ENCODE peak calls at places on chromosomes 4 and X, in eight cellular contexts. F is HEK293T, N is posterior vena cava, G is Daoy, D is anterior cingulate cortex, R is NCI-H1105, T is progenitor cell of endocrine pancreas, U is keratinocyte. H is an unnamed sample.

GRCh38 chr4:8260656-8261111 is 8.9 kb upstream of the HTRA3 start:
- DNase-seq in F (peak), N (no peak), G (peak), D (no peak), R (no peak), T (no peak), U (no peak), H (no peak)

GRCh38 chr4:13567125-13567524 is 22.8 kb upstream of the NKX3-2 start:
- DNase-seq in F (no peak), N (peak), G (no peak), D (no peak), R (no peak), T (no peak), U (no peak), H (no peak)

GRCh38 chr4:142959156-142959555 is 113.1 kb upstream of the INPP4B start:
- DNase-seq in F (no peak), N (no peak), G (no peak), D (no peak), R (no peak), T (no peak), U (no peak), H (no peak)

GRCh38 chr4:23966720-23967119 is 76.9 kb upstream of the PPARGC1A start:
- DNase-seq in F (peak), N (no peak), G (peak), D (no peak), R (no peak), T (no peak), U (no peak), H (no peak)

GRCh38 chr4:60992037-60992436 is 208.1 kb upstream of the ADGRL3 start:
- DNase-seq in F (no peak), N (no peak), G (peak), D (no peak), R (no peak), T (no peak), U (no peak), H (no peak)

GRCh38 chr4:6928067-6928466 is 18.4 kb downstream of the TBC1D14 start:
- DNase-seq in F (no peak), N (no peak), G (no peak), D (no peak), R (no peak), T (no peak), U (no peak), H (no peak)

GRCh38 chr4:114163051-114163450 is 183.6 kb upstream of the ARSJ start:
- DNase-seq in F (no peak), N (no peak), G (no peak), D (no peak), R (no peak), T (no peak), U (no peak), H (no peak)

GRCh38 chr4:187209921-187210613 is 486.4 kb upstream of the FAT1 start:
- DNase-seq in F (no peak), N (no peak), G (peak), D (no peak), R (no peak), T (no peak), U (no peak), H (no peak)

GRCh38 chr4:112085156-112086035 is 59.9 kb upstream of the FAM241A start:
- DNase-seq in F (no peak), N (no peak), G (no peak), D (no peak), R (no peak), T (no peak), U (no peak), H (no peak)

GRCh38 chrX:15447985-15448639 is 45.0 kb downstream of the PIR start:
- DNase-seq in F (no peak), N (no peak), G (peak), D (no peak), R (no peak), T (no peak), U (no peak), H (no peak)

GRCh38 chrX:131752493-131753198 is 208.8 kb downstream of the OR13H1 start:
- DNase-seq in F (no peak), N (peak), G (no peak), D (no peak), R (no peak), T (no peak), U (no peak), H (no peak)

GRCh38 chr4:80806472-80806871 is 224.0 kb upstream of the BMP3 start:
- DNase-seq in F (no peak), N (no peak), G (no peak), D (no peak), R (no peak), T (no peak), U (no peak), H (no peak)

GRCh38 chrX:68415289-68415688 is 18.0 kb downstream of the OPHN1 start:
- DNase-seq in F (no peak), N (no peak), G (peak), D (no peak), R (no peak), T (no peak), U (no peak), H (no peak)

GRCh38 chr4:112296949-112297483 is at the start of gene ALPK1:
- DNase-seq in F (peak), N (no peak), G (peak), D (no peak), R (no peak), T (no peak), U (no peak), H (peak)

GRCh38 chrX:118633530-118633929 is 93.9 kb upstream of the IL13RA1 start:
- DNase-seq in F (no peak), N (no peak), G (no peak), D (no peak), R (no peak), T (no peak), U (no peak), H (no peak)

GRCh38 chr4:85737254-85737653 is 262.3 kb downstream of the ARHGAP24 start:
- DNase-seq in F (no peak), N (no peak), G (no peak), D (no peak), R (no peak), T (no peak), U (no peak), H (no peak)

GRCh38 chr4:101660607-101661006 is 129.9 kb upstream of the BANK1 start:
- DNase-seq in F (no peak), N (no peak), G (no peak), D (no peak), R (no peak), T (no peak), U (no peak), H (no peak)

GRCh38 chr4:13912436-13912835 is 284.9 kb upstream of the BOD1L1 start:
- DNase-seq in F (no peak), N (no peak), G (no peak), D (no peak), R (no peak), T (no peak), U (no peak), H (no peak)

GRCh38 chr4:184310881-184311709 is 93.4 kb upstream of the ENPP6 start:
- DNase-seq in F (no peak), N (no peak), G (no peak), D (no peak), R (no peak), T (no peak), U (no peak), H (no peak)

GRCh38 chr4:16159321-16159720 is 67.0 kb downstream of the TAPT1 start:
- DNase-seq in F (no peak), N (no peak), G (no peak), D (no peak), R (no peak), T (no peak), U (no peak), H (no peak)

GRCh38 chr4:105558277-105558676 is 5.9 kb downstream of the ARHGEF38 start:
- DNase-seq in F (no peak), N (no peak), G (no peak), D (no peak), R (no peak), T (no peak), U (no peak), H (no peak)

GRCh38 chr4:79078339-79078738 is 139.1 kb upstream of the PAQR3 start:
- DNase-seq in F (no peak), N (no peak), G (no peak), D (no peak), R (no peak), T (no peak), U (no peak), H (no peak)

GRCh38 chr4:5524900-5525299 is 183.5 kb downstream of the EVC2 start:
- DNase-seq in F (no peak), N (no peak), G (peak), D (no peak), R (no peak), T (no peak), U (no peak), H (no peak)

GRCh38 chr4:2046031-2046961 is 12.8 kb upstream of the NAT8L start:
- DNase-seq in F (no peak), N (no peak), G (peak), D (no peak), R (no peak), T (no peak), U (no peak), H (no peak)

GRCh38 chr4:24583451-24584174 is 741 bp downstream of the DHX15 start:
- DNase-seq in F (peak), N (peak), G (peak), D (peak), R (peak), T (peak), U (no peak), H (peak)

GRCh38 chrX:112738347-112739033 is 58.8 kb upstream of the LHFPL1 start:
- DNase-seq in F (no peak), N (no peak), G (no peak), D (no peak), R (no peak), T (no peak), U (no peak), H (no peak)

GRCh38 chr4:7828011-7828720 is 111.5 kb downstream of the AFAP1 start:
- DNase-seq in F (no peak), N (peak), G (peak), D (no peak), R (no peak), T (no peak), U (no peak), H (no peak)

GRCh38 chr4:130147618-130148017 is 1051.7 kb downstream of the C4orf33 start:
- DNase-seq in F (no peak), N (no peak), G (no peak), D (no peak), R (no peak), T (no peak), U (no peak), H (no peak)

GRCh38 chr4:124711469-124712416 is 789 bp downstream of the ANKRD50 start:
- DNase-seq in F (peak), N (peak), G (peak), D (no peak), R (peak), T (no peak), U (no peak), H (peak)

GRCh38 chr4:36243355-36244256 is 708 bp downstream of the ARAP2 start:
- DNase-seq in F (peak), N (peak), G (peak), D (no peak), R (peak), T (no peak), U (no peak), H (peak)

GRCh38 chr4:101556845-101557244 is 209.5 kb upstream of the PPP3CA start:
- DNase-seq in F (no peak), N (no peak), G (no peak), D (no peak), R (no peak), T (no peak), U (no peak), H (no peak)